ENCODE peak calls at places on chromosomes 13 and 19, in four cellular contexts. K is A549, Y is non-pigmented ciliary epithelial cell, P is WTC11. S is an unnamed sample.

GRCh38 chr19:16319466-16319865 is 5.2 kb upstream of the KLF2 start:
- DNase-seq in Y (no peak), K (no peak), P (no peak), S (no peak)

GRCh38 chr13:43979492-43979891 is 99.8 kb downstream of the LACC1 start:
- DNase-seq in P (no peak), K (no peak), Y (peak; percentile 9), S (no peak)

GRCh38 chr13:25286308-25286968 is 850 bp downstream of the MTMR6 start:
- DNase-seq in Y (no peak), P (no peak), K (no peak), S (no peak)

GRCh38 chr13:28753208-28753892 is 34.6 kb upstream of the SLC46A3 start:
- DNase-seq in K (peak; percentile 92), Y (peak; percentile 56), P (peak; percentile 36), S (peak; percentile 88)

GRCh38 chr13:77325371-77325941 is 1.4 kb downstream of the MYCBP2 start:
- DNase-seq in P (no peak), Y (no peak), K (no peak), S (no peak)

GRCh38 chr19:13366529-13367143 is 139.6 kb downstream of the CACNA1A start:
- DNase-seq in P (peak; percentile 16), Y (no peak), K (peak; percentile 34), S (no peak)

GRCh38 chr13:80235131-80235530 is 105.8 kb downstream of the SPRY2 start:
- DNase-seq in Y (no peak), P (no peak), K (peak; percentile 10), S (no peak)

GRCh38 chr13:33230178-33230881 is 55.2 kb downstream of the STARD13 start:
- DNase-seq in K (no peak), Y (no peak), P (no peak), S (no peak)

GRCh38 chr19:54430306-54431254 is 15.3 kb downstream of the TTYH1 start:
- DNase-seq in P (peak; percentile 81), K (peak; percentile 66), Y (no peak), S (peak; percentile 92)

GRCh38 chr13:89514534-89515312 is 1832.8 kb upstream of the MIR17HG start:
- DNase-seq in P (peak; percentile 20), K (peak; percentile 91), Y (peak; percentile 28), S (no peak)

GRCh38 chr19:48445256-48445605 is 552 bp upstream of the GRWD1 start:
- DNase-seq in Y (peak; percentile 78), K (peak; percentile 93), P (no peak), S (peak; percentile 75)

GRCh38 chr13:97212540-97213146 is 9.5 kb upstream of the MBNL2 start:
- DNase-seq in Y (no peak), P (peak; percentile 12), K (peak; percentile 48), S (no peak)

GRCh38 chr19:4969772-4970531 is 1.0 kb downstream of the KDM4B start:
- DNase-seq in Y (no peak), K (no peak), P (no peak), S (no peak)

GRCh38 chr13:23292596-23292995 is 111.8 kb downstream of the SGCG start:
- DNase-seq in P (no peak), Y (no peak), K (no peak), S (no peak)

GRCh38 chr13:43792456-43792855 is 5.7 kb upstream of the ENOX1 start:
- DNase-seq in P (no peak), K (no peak), Y (no peak), S (no peak)

GRCh38 chr13:48532146-48532472 is 771 bp downstream of the RCBTB2 start:
- DNase-seq in P (peak; percentile 13), Y (peak; percentile 9), K (no peak), S (no peak)

GRCh38 chr13:30880151-30880551 is 25.9 kb upstream of the MEDAG start:
- DNase-seq in Y (no peak), P (no peak), K (no peak), S (peak; percentile 37)

GRCh38 chr13:73665279-73665678 is 468.9 kb downstream of the KLF12 start:
- DNase-seq in K (no peak), P (no peak), Y (no peak), S (no peak)

GRCh38 chr19:30742981-30743380 is 370.8 kb downstream of the ZNF536 start:
- DNase-seq in P (no peak), K (no peak), Y (no peak), S (no peak)